ENCODE peak calls at places on chromosomes 2 and 18, in five cellular contexts. H, Z, Y, I and D are unnamed samples. For H3K4me1, the result is how much of the 10 kb centered on the place peaks cover.

GRCh38 chr18:22378672-22379282 is 38.9 kb downstream of the CTAGE1 start:
- DNase-seq in H (no peak), Z (peak), Y (no peak), I (peak), D (no peak)

GRCh38 chr2:60948926-60949579 is 67.7 kb downstream of the REL start:
- DNase-seq in H (no peak), Z (no peak), Y (no peak), I (no peak), D (no peak)

GRCh38 chr2:112021781-112022231 is 33.3 kb upstream of the TMEM87B start:
- DNase-seq in H (no peak), Z (no peak), Y (no peak), I (no peak), D (no peak)

GRCh38 chr18:7662866-7663265 is 95.8 kb downstream of the PTPRM start:
- DNase-seq in H (no peak), Z (no peak), Y (no peak), I (no peak), D (no peak)

GRCh38 chr2:11213090-11213638 is 57.9 kb downstream of the SLC66A3 start:
- DNase-seq in H (no peak), Z (peak), Y (no peak), I (no peak), D (no peak)

GRCh38 chr2:43024515-43024962 is 201.9 kb downstream of the ZFP36L2 start:
- DNase-seq in H (peak), Z (peak), Y (peak), I (peak), D (peak)

GRCh38 chr2:120108749-120109148 is 95.9 kb downstream of the EPB41L5 start:
- DNase-seq in H (no peak), Z (no peak), Y (no peak), I (no peak), D (no peak)

GRCh38 chr2:46122318-46122970 is 174.8 kb upstream of the EPAS1 start:
- DNase-seq in H (no peak), Z (no peak), Y (no peak), I (no peak), D (no peak)

GRCh38 chr18:51091270-51091669 is 61.3 kb downstream of the SMAD4 start:
- DNase-seq in H (no peak), Z (no peak), Y (no peak), I (no peak), D (no peak)

GRCh38 chr2:25294573-25295462 is 46.9 kb downstream of the DNMT3A start:
- DNase-seq in H (peak), Z (peak), Y (peak), I (peak), D (peak)

GRCh38 chr2:62774555-62775366 is 69.2 kb downstream of the EHBP1 start:
- DNase-seq in H (no peak), Z (peak), Y (no peak), I (peak), D (peak)

GRCh38 chr2:201779996-201780673 is 598 bp downstream of the ALS2 start:
- DNase-seq in H (no peak), Z (no peak), Y (no peak), I (no peak), D (peak)

GRCh38 chr2:196205891-196206408 is 34.6 kb upstream of the STK17B start:
- DNase-seq in H (no peak), Z (no peak), Y (no peak), I (no peak), D (no peak)

GRCh38 chr2:186459009-186459408 is 27.1 kb upstream of the ZC3H15 start:
- DNase-seq in H (no peak), Z (peak), Y (no peak), I (no peak), D (peak)

GRCh38 chr2:169573160-169573973 is at the start of gene FASTKD1:
- DNase-seq in H (peak), Z (peak), Y (peak), I (peak), D (peak)

GRCh38 chr18:78140294-78140693 is 839.3 kb upstream of the SALL3 start:
- DNase-seq in H (no peak), Z (no peak), Y (no peak), I (no peak), D (no peak)

GRCh38 chr18:36511791-36512352 is 214.4 kb downstream of the FHOD3 start:
- DNase-seq in H (no peak), Z (peak), Y (no peak), I (no peak), D (no peak)

GRCh38 chr2:166917433-166917832 is 29.2 kb downstream of the XIRP2 start:
- DNase-seq in H (no peak), Z (no peak), Y (no peak), I (no peak), D (no peak)

GRCh38 chr2:200483729-200484198 is 26.1 kb downstream of the KCTD18 start:
- DNase-seq in H (no peak), Z (peak), Y (no peak), I (peak), D (peak)

GRCh38 chr2:235234711-235235110 is 259.1 kb upstream of the AGAP1 start:
- DNase-seq in H (no peak), Z (no peak), Y (no peak), I (no peak), D (no peak)

GRCh38 chr2:71552356-71552755 is 99.0 kb downstream of the DYSF start:
- DNase-seq in H (no peak), Z (no peak), Y (no peak), I (no peak), D (no peak)

GRCh38 chr2:215612770-215613169 is 176.9 kb upstream of the FN1 start:
- DNase-seq in H (no peak), Z (peak), Y (no peak), I (no peak), D (no peak)

GRCh38 chr2:54866179-54866578 is 142.7 kb downstream of the EML6 start:
- DNase-seq in H (no peak), Z (no peak), Y (no peak), I (no peak), D (no peak)

GRCh38 chr2:127154396-127154795 is 47.4 kb upstream of the BIN1 start:
- DNase-seq in H (no peak), Z (no peak), Y (no peak), I (no peak), D (no peak)

GRCh38 chr2:121530210-121530562 is 494 bp upstream of the RNU4ATAC start:
- DNase-seq in H (no peak), Z (peak), Y (no peak), I (peak), D (peak)

GRCh38 chr2:65554765-65555561 is 122.6 kb upstream of the SPRED2 start:
- DNase-seq in H (no peak), Z (no peak), Y (no peak), I (no peak), D (no peak)

GRCh38 chr2:219025637-219026585 is 15.4 kb downstream of the CFAP65 start:
- DNase-seq in H (no peak), Z (no peak), Y (no peak), I (no peak), D (no peak)

GRCh38 chr2:222296311-222296736 is 2.5 kb downstream of the PAX3 start:
- DNase-seq in H (no peak), Z (no peak), Y (no peak), I (no peak), D (no peak)

GRCh38 chr2:219292616-219293015 is 13.4 kb downstream of the DNAJB2 start:
- DNase-seq in H (no peak), Z (no peak), Y (no peak), I (no peak), D (no peak)

GRCh38 chr2:88184762-88185161 is 14.6 kb downstream of the THNSL2 start:
- DNase-seq in H (no peak), Z (no peak), Y (no peak), I (no peak), D (no peak)

GRCh38 chr18:22169011-22169888 is at the start of gene GATA6:
- DNase-seq in H (no peak), Z (peak), Y (peak), I (peak), D (peak)

GRCh38 chr18:9172506-9173127 is 36.0 kb downstream of the ANKRD12 start:
- DNase-seq in H (no peak), Z (no peak), Y (no peak), I (no peak), D (no peak)

GRCh38 chr2:145593991-145594702 is 1074.2 kb upstream of the ZEB2 start:
- DNase-seq in H (no peak), Z (peak), Y (no peak), I (no peak), D (peak)

GRCh38 chr2:135820003-135820618 is 16.9 kb downstream of the LCT start:
- DNase-seq in H (peak), Z (no peak), Y (no peak), I (no peak), D (peak)

GRCh38 chr2:111656893-111657292 is 227.1 kb downstream of the ANAPC1 start:
- DNase-seq in H (no peak), Z (no peak), Y (no peak), I (no peak), D (no peak)

GRCh38 chr2:229714080-229714735 is at the start of gene DNER:
- DNase-seq in H (no peak), Z (peak), Y (no peak), I (peak), D (peak)

GRCh38 chr2:170425291-170425751 is 247.4 kb downstream of the MYO3B start:
- DNase-seq in H (no peak), Z (no peak), Y (no peak), I (no peak), D (no peak)

GRCh38 chr2:219645631-219646527 is 18.4 kb downstream of the SLC4A3 start:
- DNase-seq in H (no peak), Z (peak), Y (no peak), I (no peak), D (peak)

GRCh38 chr2:237280235-237280634 is 133.7 kb downstream of the COL6A3 start:
- DNase-seq in H (no peak), Z (no peak), Y (no peak), I (no peak), D (peak)

GRCh38 chr2:72886505-72887031 is 640 bp upstream of the SPR start:
- DNase-seq in H (no peak), Z (no peak), Y (no peak), I (no peak), D (no peak)

GRCh38 chr2:158131483-158131912 is 29.8 kb downstream of the UPP2 start:
- DNase-seq in H (no peak), Z (no peak), Y (no peak), I (no peak), D (no peak)
- H3K4me1 ChIP-seq in H (under half), Z (under half), Y (under half), I (half or more), D (under half)

DNA sequence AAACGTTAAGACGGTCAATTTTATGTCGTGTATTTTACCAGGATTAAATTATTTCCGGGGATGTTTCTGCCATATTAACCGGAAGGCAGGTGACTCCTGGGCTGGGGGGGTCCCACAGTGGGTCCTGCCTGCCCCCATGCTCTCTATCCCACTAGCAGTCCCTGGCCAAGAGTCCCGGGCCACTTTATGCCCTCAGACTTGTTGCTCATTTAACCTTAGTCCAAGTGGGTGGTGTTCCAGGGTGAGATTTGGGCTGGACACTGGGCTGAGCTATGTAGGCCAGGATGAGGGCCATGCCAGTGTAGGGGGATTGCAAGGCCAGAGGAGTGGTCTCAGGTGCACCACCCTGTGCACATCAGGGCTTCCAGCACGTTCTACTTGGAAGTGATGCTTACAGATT is 24.1 kb downstream of the TWIST2 start:
- DNase-seq in H (no peak), Z (no peak), Y (no peak), I (no peak), D (no peak)
- H3K4me1 ChIP-seq in H (under half), Z (under half), Y (under half), I (under half), D (under half)

DNA sequence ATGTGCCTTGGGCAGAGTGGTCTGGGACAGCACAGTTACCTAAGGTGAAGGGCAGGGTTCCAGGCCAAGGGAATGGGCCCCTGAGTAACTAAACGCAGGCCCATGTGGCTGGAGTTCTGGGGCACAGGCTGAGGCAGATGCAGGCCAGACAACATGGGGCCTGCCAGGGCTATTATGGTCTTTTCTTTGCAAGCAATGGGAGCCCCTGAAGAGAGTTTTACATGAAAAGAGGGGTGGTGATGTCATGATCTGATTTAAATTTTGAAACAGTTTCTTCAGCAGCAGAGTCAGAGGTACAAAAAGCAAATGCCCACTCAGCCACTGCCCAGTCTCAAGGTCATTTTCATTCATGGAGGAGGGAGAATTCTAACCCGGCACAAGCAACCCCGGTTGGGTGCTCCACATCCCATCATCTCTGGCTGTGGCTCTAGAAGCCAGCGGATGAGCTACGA is 5.6 kb downstream of the CHST10 start:
- DNase-seq in H (no peak), Z (no peak), Y (no peak), I (no peak), D (no peak)
- H3K4me1 ChIP-seq in H (under half), Z (under half), Y (under half), I (under half), D (under half)

GRCh38 chr2:207674826-207675225 is 36.6 kb upstream of the CCNYL1 start:
- DNase-seq in H (no peak), Z (peak), Y (no peak), I (no peak), D (no peak)
- H3K4me1 ChIP-seq in H (under half), Z (under half), Y (under half), I (under half), D (under half)

GRCh38 chr2:37856101-37856751 is 68.9 kb upstream of the RMDN2 start:
- DNase-seq in H (no peak), Z (no peak), Y (no peak), I (no peak), D (peak)
- H3K4me1 ChIP-seq in H (under half), Z (under half), Y (under half), I (under half), D (under half)

DNA sequence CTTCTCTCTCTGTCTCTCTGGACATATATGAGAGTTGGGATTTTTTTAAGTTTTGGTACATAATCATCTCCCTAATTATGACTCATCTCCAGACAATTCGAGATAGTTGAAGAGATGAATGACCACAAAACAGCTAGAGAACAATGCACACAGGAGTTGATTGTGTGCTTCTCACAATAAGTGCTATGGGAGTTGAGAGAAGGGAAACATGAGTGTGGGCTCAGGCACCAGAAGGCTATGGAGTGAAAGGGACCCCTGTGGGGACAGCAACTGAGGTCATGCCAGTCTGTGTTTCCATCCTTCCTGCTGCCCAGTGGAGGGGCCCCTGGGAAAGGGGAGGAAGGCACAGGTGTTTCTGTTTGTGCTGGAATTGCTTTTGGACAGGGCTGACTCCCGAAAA is 6.5 kb upstream of the YWHAQ start:
- DNase-seq in H (no peak), Z (peak), Y (no peak), I (no peak), D (peak)
- H3K4me1 ChIP-seq in H (under half), Z (under half), Y (under half), I (under half), D (under half)

DNA sequence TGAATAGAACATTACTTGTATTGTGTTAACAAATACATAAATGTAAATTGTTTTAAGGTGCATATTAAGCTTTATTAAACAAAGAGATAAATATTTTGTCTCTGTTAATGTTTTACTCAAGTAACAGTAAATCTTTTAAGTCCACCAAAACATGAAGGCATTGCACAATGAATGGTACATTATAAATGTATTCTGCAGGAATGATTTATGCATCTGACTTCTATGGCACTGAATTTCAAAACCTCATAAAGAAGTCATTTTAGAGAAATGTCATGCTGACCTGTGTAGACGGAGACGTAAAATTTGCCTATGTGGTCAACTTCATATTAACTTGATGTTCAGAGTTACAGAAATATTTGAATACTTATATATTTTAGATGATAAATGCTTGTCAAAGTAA is 194.7 kb downstream of the BABAM2 start:
- DNase-seq in H (no peak), Z (no peak), Y (no peak), I (no peak), D (no peak)
- H3K4me1 ChIP-seq in H (under half), Z (under half), Y (under half), I (under half), D (under half)